ENCODE peak calls at places on chromosomes 7 and 10, in seven cellular contexts. K, V, H, Q, I, L and C are unnamed samples.

GRCh38 chr10:46028584-46029570 is 1.5 kb downstream of the NCOA4 start:
- DNase-seq in L (no peak), K (peak; percentile 82), H (no peak), Q (peak; percentile 73), I (no peak), V (no peak), C (peak; percentile 10)

GRCh38 chr10:69407621-69408301 is 9.0 kb downstream of the TACR2 start:
- DNase-seq in K (peak; percentile 56), H (peak; percentile 64), L (no peak), V (no peak), I (no peak), Q (no peak), C (no peak)

GRCh38 chr7:79093421-79093820 is 360.0 kb downstream of the MAGI2 start:
- DNase-seq in I (no peak), K (no peak), L (no peak), Q (no peak), H (no peak), V (no peak), C (no peak)

GRCh38 chr10:57165671-57166070 is 804.6 kb upstream of the ZWINT start:
- DNase-seq in K (no peak), Q (no peak), L (no peak), H (no peak), I (no peak), V (no peak), C (no peak)

GRCh38 chr10:44039599-44039998 is 345.3 kb downstream of the CXCL12 start:
- DNase-seq in K (no peak), I (no peak), V (no peak), Q (no peak), L (no peak), H (no peak), C (no peak)

GRCh38 chr7:81484266-81484665 is 285.6 kb downstream of the HGF start:
- DNase-seq in K (peak; percentile 30), V (no peak), H (no peak), L (no peak), I (peak; percentile 37), Q (peak; percentile 21), C (no peak)

GRCh38 chr7:94656925-94657731 is 1.2 kb upstream of the SGCE start:
- DNase-seq in Q (no peak), V (peak; percentile 32), K (peak; percentile 43), I (no peak), L (no peak), H (peak; percentile 83), C (no peak)

GRCh38 chr7:7696458-7697119 is 21.8 kb downstream of the RPA3 start:
- DNase-seq in H (no peak), Q (peak; percentile 35), V (no peak), K (peak; percentile 76), I (no peak), L (no peak), C (no peak)

GRCh38 chr7:44084695-44085094 is 2.4 kb upstream of the POLM start:
- DNase-seq in Q (no peak), K (no peak), V (no peak), H (no peak), L (no peak), I (peak; percentile 4), C (no peak)

GRCh38 chr7:141674702-141675101 is 27.3 kb downstream of the DENND11 start:
- DNase-seq in V (no peak), H (peak; percentile 80), Q (no peak), I (no peak), L (no peak), K (no peak), C (no peak)

GRCh38 chr7:47721670-47722069 is 139.8 kb upstream of the TNS3 start:
- DNase-seq in Q (no peak), K (no peak), L (no peak), H (no peak), I (no peak), V (no peak), C (no peak)

GRCh38 chr7:747186-747585 is 20.1 kb upstream of the PRKAR1B start:
- DNase-seq in L (no peak), H (no peak), I (no peak), V (no peak), K (no peak), Q (no peak), C (no peak)

GRCh38 chr7:157517782-157518513 is 181.1 kb downstream of the DNAJB6 start:
- DNase-seq in Q (no peak), H (no peak), K (no peak), L (no peak), V (no peak), I (no peak), C (no peak)

GRCh38 chr7:28528899-28529298 is 116.6 kb downstream of the CREB5 start:
- DNase-seq in Q (no peak), V (no peak), K (no peak), I (no peak), L (no peak), H (no peak), C (no peak)

GRCh38 chr7:87398441-87398840 is 53.0 kb downstream of the CROT start:
- DNase-seq in Q (no peak), K (peak; percentile 59), H (no peak), V (no peak), I (no peak), L (no peak), C (no peak)

GRCh38 chr10:118471863-118472262 is 123.6 kb downstream of the PRLHR start:
- DNase-seq in K (peak; percentile 95), L (no peak), Q (no peak), H (no peak), I (no peak), V (no peak), C (no peak)

GRCh38 chr7:4725014-4725951 is 43.2 kb downstream of the FOXK1 start:
- DNase-seq in K (peak; percentile 88), V (peak; percentile 75), H (peak; percentile 90), L (no peak), Q (peak; percentile 66), I (peak; percentile 74), C (peak; percentile 51)

GRCh38 chr7:76330673-76331072 is 28.1 kb downstream of the YWHAG start:
- DNase-seq in H (no peak), V (no peak), K (no peak), I (no peak), Q (no peak), L (no peak), C (no peak)

GRCh38 chr10:71351087-71351486 is 32.0 kb downstream of the SLC29A3 start:
- DNase-seq in L (no peak), V (no peak), Q (no peak), H (no peak), I (no peak), K (no peak), C (no peak)

GRCh38 chr10:110876788-110877187 is 5.1 kb downstream of the PDCD4 start:
- DNase-seq in Q (no peak), I (no peak), K (no peak), L (no peak), H (no peak), V (no peak), C (no peak)

GRCh38 chr10:125158528-125159485 is 1.6 kb downstream of the CTBP2 start:
- DNase-seq in L (no peak), V (no peak), H (peak; percentile 74), Q (no peak), I (peak; percentile 71), K (peak; percentile 67), C (no peak)

GRCh38 chr7:23356168-23356567 is 57.0 kb downstream of the MALSU1 start:
- DNase-seq in K (no peak), I (no peak), L (no peak), Q (no peak), V (no peak), H (no peak), C (no peak)

GRCh38 chr7:137820677-137821420 is 25.9 kb downstream of the DGKI start:
- DNase-seq in K (no peak), Q (peak; percentile 24), V (peak; percentile 43), I (peak; percentile 72), L (no peak), H (peak; percentile 80), C (peak; percentile 8)

GRCh38 chr10:43573250-43574034 is 974 bp downstream of the ZNF239 start:
- DNase-seq in I (no peak), H (peak; percentile 25), L (no peak), V (no peak), K (peak; percentile 20), Q (no peak), C (no peak)

GRCh38 chr10:97525683-97526110 is 27.0 kb downstream of the UBTD1 start:
- DNase-seq in Q (no peak), I (no peak), V (no peak), K (no peak), L (no peak), H (no peak), C (no peak)

GRCh38 chr7:97043281-97043680 is 18.6 kb upstream of the DLX5 start:
- DNase-seq in Q (no peak), H (no peak), K (no peak), V (no peak), I (no peak), L (no peak), C (no peak)